ENCODE peak calls at places on chromosomes 16 and 17, in ten cellular contexts. M, P, C, U, J, V, K, E, Y and D are unnamed samples.

GRCh38 chr16:53094013-53094630 is 39.3 kb downstream of the CHD9 start:
- DNase-seq in K (peak; percentile 54), P (no peak), C (peak; percentile 90), E (peak; percentile 49), J (peak; percentile 93), M (peak; percentile 25), Y (peak; percentile 58), V (no peak), U (no peak), D (peak; percentile 72)

GRCh38 chr17:47831934-47832327 is 461 bp downstream of the LRRC46 start:
- DNase-seq in J (peak; percentile 27), K (no peak), U (no peak), C (no peak), V (no peak), M (no peak), Y (no peak), E (no peak), P (no peak), D (no peak)

GRCh38 chr16:28089205-28089991 is 25.9 kb upstream of the GSG1L start:
- DNase-seq in P (no peak), U (no peak), M (no peak), E (no peak), J (peak; percentile 6), Y (no peak), K (no peak), C (no peak), V (no peak), D (no peak)

GRCh38 chr17:48491527-48492273 is 39.1 kb downstream of the HOXB1 start:
- DNase-seq in P (no peak), K (no peak), Y (no peak), C (no peak), U (no peak), V (no peak), M (no peak), J (no peak), E (no peak), D (no peak)

GRCh38 chr17:44543213-44543904 is 13.9 kb upstream of the FZD2 start:
- DNase-seq in J (no peak), M (no peak), P (no peak), C (no peak), Y (no peak), K (no peak), E (no peak), U (no peak), V (no peak), D (no peak)

GRCh38 chr16:47866431-47866830 is 289.4 kb downstream of the ABCC12 start:
- DNase-seq in E (no peak), P (no peak), U (no peak), K (no peak), C (no peak), Y (no peak), M (no peak), V (no peak), J (no peak), D (no peak)

GRCh38 chr17:673200-673681 is 41.4 kb downstream of the VPS53 start:
- DNase-seq in P (no peak), V (no peak), K (no peak), Y (no peak), E (no peak), U (no peak), J (no peak), C (no peak), M (no peak), D (no peak)

GRCh38 chr17:9020096-9020823 is 1.1 kb upstream of the NTN1 start:
- DNase-seq in E (no peak), K (no peak), P (no peak), Y (no peak), C (no peak), V (no peak), U (no peak), M (no peak), J (no peak), D (no peak)

GRCh38 chr17:63066158-63066808 is 100.2 kb downstream of the TANC2 start:
- DNase-seq in C (no peak), U (no peak), J (no peak), P (no peak), M (no peak), Y (no peak), E (no peak), K (no peak), V (no peak), D (no peak)

GRCh38 chr17:6632530-6632929 is 8.0 kb downstream of the KIAA0753 start:
- DNase-seq in V (no peak), Y (no peak), U (no peak), J (no peak), E (no peak), C (no peak), M (no peak), P (no peak), K (no peak), D (no peak)

GRCh38 chr17:79843475-79843916 is 4.3 kb upstream of the CBX4 start:
- DNase-seq in V (no peak), M (no peak), P (no peak), C (no peak), Y (no peak), E (peak; percentile 47), U (no peak), J (no peak), K (peak; percentile 37), D (no peak)

GRCh38 chr16:85430523-85431381 is 182.4 kb upstream of the GSE1 start:
- DNase-seq in V (no peak), C (no peak), J (peak; percentile 49), Y (no peak), M (no peak), P (no peak), E (no peak), K (peak; percentile 17), U (no peak), D (no peak)

GRCh38 chr16:3673201-3673600 is 18.7 kb downstream of the DNASE1 start:
- DNase-seq in M (no peak), C (no peak), Y (no peak), P (no peak), J (peak; percentile 38), E (no peak), V (no peak), U (no peak), K (no peak), D (no peak)

GRCh38 chr16:73058221-73058615 is 10.3 kb upstream of the ZFHX3 start:
- DNase-seq in J (no peak), Y (no peak), K (peak; percentile 54), U (no peak), E (peak; percentile 53), V (no peak), C (peak; percentile 49), P (no peak), M (no peak), D (no peak)

GRCh38 chr16:85120006-85120340 is 7.7 kb upstream of the CIBAR2 start:
- DNase-seq in M (no peak), K (no peak), C (no peak), U (no peak), Y (no peak), E (no peak), V (no peak), J (no peak), P (no peak), D (no peak)

GRCh38 chr17:76254275-76254674 is 10.9 kb upstream of the UBALD2 start:
- DNase-seq in M (no peak), E (no peak), K (no peak), V (no peak), U (no peak), C (no peak), J (peak; percentile 3), P (peak; percentile 7), Y (no peak), D (no peak)

GRCh38 chr17:1707107-1707506 is 3.1 kb downstream of the TLCD2 start:
- DNase-seq in M (no peak), E (no peak), U (no peak), J (no peak), C (no peak), V (no peak), P (no peak), K (no peak), Y (no peak), D (peak; percentile 82)

GRCh38 chr16:85316944-85317343 is 204.7 kb upstream of the CIBAR2 start:
- DNase-seq in K (no peak), J (no peak), U (no peak), Y (no peak), V (no peak), C (no peak), M (no peak), E (peak; percentile 23), P (no peak), D (no peak)

GRCh38 chr17:42891539-42892152 is 9.0 kb upstream of the G6PC1 start:
- DNase-seq in Y (no peak), M (no peak), V (peak; percentile 9), J (no peak), K (peak; percentile 67), E (no peak), U (no peak), P (peak; percentile 65), C (no peak), D (no peak)

GRCh38 chr16:15640966-15641365 is 2.0 kb downstream of the MARF1 start:
- DNase-seq in M (no peak), V (no peak), K (no peak), C (no peak), J (no peak), E (no peak), Y (no peak), P (no peak), U (no peak), D (no peak)
- H3K4me3 ChIP-seq in M (peak overlapping the region; percentile 59), V (no peak overlapping the region), K (no peak overlapping the region), C (peak overlapping the region; percentile 83), J (no peak overlapping the region), E (no peak overlapping the region), Y (no peak overlapping the region), P (no peak overlapping the region), U (no peak overlapping the region), D (no peak overlapping the region)

GRCh38 chr17:34009946-34010345 is 245.1 kb upstream of the CCL2 start:
- DNase-seq in J (no peak), M (no peak), C (no peak), E (no peak), K (no peak), V (no peak), U (no peak), Y (no peak), P (no peak), D (no peak)
- H3K9me3 ChIP-seq in J (no peaks in the 10 kb centered on the region), M (no peaks in the 10 kb centered on the region), C (no peaks in the 10 kb centered on the region), E (no peaks in the 10 kb centered on the region), K (no peaks in the 10 kb centered on the region), V (no peaks in the 10 kb centered on the region), U (no peaks in the 10 kb centered on the region), Y (no peaks in the 10 kb centered on the region), P (no peaks in the 10 kb centered on the region), D (no peaks in the 10 kb centered on the region)

GRCh38 chr16:87723224-87723619 is 42.6 kb downstream of the KLHDC4 start:
- DNase-seq in M (peak; percentile 21), C (no peak), V (no peak), E (peak; percentile 54), J (no peak), Y (no peak), P (peak; percentile 93), K (peak; percentile 58), U (no peak), D (no peak)
- H3K4me3 ChIP-seq in M (no peak overlapping the region), C (no peak overlapping the region), V (no peak overlapping the region), E (no peak overlapping the region), J (no peak overlapping the region), Y (no peak overlapping the region), P (no peak overlapping the region), K (no peak overlapping the region), U (no peak overlapping the region), D (no peak overlapping the region)

DNA sequence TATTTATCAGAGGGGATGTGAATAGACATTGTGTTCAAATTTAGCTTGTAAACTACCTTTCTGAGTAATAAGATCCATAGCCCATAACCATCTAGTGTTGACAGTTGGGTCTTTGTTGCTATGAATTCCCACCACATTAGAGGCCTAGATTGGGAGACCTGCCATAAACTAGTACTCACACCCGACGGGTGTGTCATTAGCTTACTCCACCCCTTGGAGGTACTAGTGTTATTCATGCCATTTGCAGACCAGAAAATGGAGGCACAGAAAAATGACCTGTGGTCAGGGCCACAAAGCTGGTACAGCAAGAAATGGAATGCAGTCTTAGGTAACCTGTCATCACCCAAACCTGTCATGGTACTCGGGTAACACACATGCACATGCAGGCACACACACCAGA is 41.3 kb upstream of the BCAR1 start:
- DNase-seq in K (no peak), U (no peak), Y (no peak), V (no peak), P (no peak), M (no peak), E (no peak), J (no peak), C (no peak), D (no peak)
- H3K9me3 ChIP-seq in K (no peaks in the 10 kb centered on the region), U (no peaks in the 10 kb centered on the region), Y (no peaks in the 10 kb centered on the region), V (no peaks in the 10 kb centered on the region), P (no peaks in the 10 kb centered on the region), M (no peaks in the 10 kb centered on the region), E (no peaks in the 10 kb centered on the region), J (no peaks in the 10 kb centered on the region), C (no peaks in the 10 kb centered on the region), D (no peaks in the 10 kb centered on the region)